ENCODE peak calls at places on chromosomes 6 and 20, in seven cellular contexts. H is IMR-90, R is H1, T is H9, Z is mesendoderm, B is trophoblast cell, E is mesenchymal stem cell. Y is an unnamed sample.

GRCh38 chr6:137927777-137928218 is 60.7 kb downstream of the TNFAIP3 start:
- DNase-seq in H (peak; percentile 53), R (no peak), T (no peak), Z (peak; percentile 26), B (peak; percentile 29), E (peak; percentile 11), Y (no peak)

GRCh38 chr20:40686434-40686882 is 2.6 kb downstream of the MAFB start:
- DNase-seq in H (no peak), R (no peak), T (no peak), Z (no peak), B (no peak), E (no peak), Y (no peak)

GRCh38 chr6:46062312-46062711 is 46.7 kb upstream of the CLIC5 start:
- DNase-seq in H (no peak), R (no peak), T (no peak), Z (no peak), B (peak; percentile 3), E (no peak), Y (no peak)

GRCh38 chr20:57652865-57653545 is 32.8 kb upstream of the ZBP1 start:
- DNase-seq in H (no peak), R (no peak), T (peak; percentile 22), Z (no peak), B (no peak), E (no peak), Y (no peak)

GRCh38 chr6:34065470-34066283 is 80.2 kb downstream of the GRM4 start:
- DNase-seq in H (no peak), R (no peak), T (no peak), Z (no peak), B (no peak), E (no peak), Y (no peak)

GRCh38 chr6:142918339-142919042 is 26.5 kb downstream of the HIVEP2 start:
- DNase-seq in H (no peak), R (no peak), T (no peak), Z (no peak), B (no peak), E (no peak), Y (no peak)

GRCh38 chr20:23358923-23359572 is 2.9 kb upstream of the GZF1 start:
- DNase-seq in H (no peak), R (no peak), T (no peak), Z (no peak), B (no peak), E (no peak), Y (no peak)

GRCh38 chr6:136786708-136787107 is 5.6 kb downstream of the MAP3K5 start:
- DNase-seq in H (no peak), R (no peak), T (no peak), Z (no peak), B (no peak), E (no peak), Y (no peak)

GRCh38 chr20:60258255-60258863 is 300.1 kb downstream of the CDH26 start:
- DNase-seq in H (no peak), R (no peak), T (no peak), Z (no peak), B (no peak), E (no peak), Y (no peak)
- H3K4ac ChIP-seq in H (no peak overlapping the region), R (no peak overlapping the region), T (no peak overlapping the region), Z (no peak overlapping the region), B (no peak overlapping the region), E (no peak overlapping the region), Y (no peak overlapping the region)

DNA sequence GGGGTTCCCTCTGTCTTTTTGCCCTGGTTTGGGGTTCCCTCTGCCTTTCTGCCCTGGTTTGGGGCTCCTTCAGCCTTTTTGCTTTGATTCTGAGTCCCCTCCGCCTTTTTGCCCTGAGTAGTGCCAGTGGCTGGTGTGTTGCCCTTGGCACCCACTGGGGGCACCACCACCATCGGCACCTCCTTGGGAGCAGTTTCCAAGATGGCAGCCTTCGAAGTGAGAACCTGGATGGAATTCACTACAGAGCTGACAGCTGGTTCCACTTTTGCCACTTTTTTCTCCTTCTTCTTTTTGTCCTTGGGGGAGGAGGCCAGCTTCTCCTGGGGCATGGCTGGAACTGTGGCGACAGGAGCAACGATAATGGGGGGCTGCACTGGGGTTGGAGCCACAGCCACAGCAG is 22.2 kb downstream of the RRBP1 start:
- DNase-seq in H (no peak), R (no peak), T (no peak), Z (no peak), B (no peak), E (no peak), Y (no peak)
- H3K4ac ChIP-seq in H (no peak overlapping the region), R (no peak overlapping the region), T (no peak overlapping the region), Z (no peak overlapping the region), B (no peak overlapping the region), E (no peak overlapping the region), Y (no peak overlapping the region)

DNA sequence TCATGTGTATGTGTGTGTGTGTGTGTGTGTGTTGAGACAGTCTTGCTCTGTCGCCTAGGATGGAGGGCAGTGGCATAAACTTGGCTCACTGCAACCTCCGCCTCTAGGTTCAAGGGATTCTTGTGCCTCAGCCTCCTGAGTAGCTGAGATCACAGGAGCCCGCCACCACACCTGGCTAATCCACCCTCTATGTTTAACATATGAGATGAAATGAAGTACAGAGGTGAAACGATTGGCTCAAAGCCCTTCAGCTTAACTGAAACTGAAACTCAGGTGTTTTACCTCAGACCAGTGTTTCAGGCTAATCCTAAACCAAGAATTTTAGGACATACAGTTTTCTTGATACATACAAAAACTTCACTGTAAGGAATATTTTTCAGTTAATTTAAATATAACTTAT is 167.3 kb downstream of the KCNQ5 start:
- DNase-seq in H (no peak), R (no peak), T (no peak), Z (no peak), B (no peak), E (no peak), Y (no peak)
- H3K4ac ChIP-seq in H (peak overlapping the region; percentile 4), R (no peak overlapping the region), T (no peak overlapping the region), Z (no peak overlapping the region), B (no peak overlapping the region), E (no peak overlapping the region), Y (no peak overlapping the region)

GRCh38 chr6:6596929-6597328 is 8.4 kb downstream of the LY86 start:
- DNase-seq in H (no peak), R (no peak), T (no peak), Z (no peak), B (no peak), E (no peak), Y (no peak)

GRCh38 chr6:6595025-6595424 is 6.5 kb downstream of the LY86 start:
- DNase-seq in H (no peak), R (no peak), T (no peak), Z (no peak), B (no peak), E (no peak), Y (no peak)

GRCh38 chr6:6595946-6596345 is 7.4 kb downstream of the LY86 start:
- DNase-seq in H (no peak), R (no peak), T (no peak), Z (no peak), B (no peak), E (no peak), Y (no peak)

GRCh38 chr6:6597682-6598081 is 9.2 kb downstream of the LY86 start:
- DNase-seq in H (no peak), R (no peak), T (no peak), Z (no peak), B (no peak), E (no peak), Y (no peak)

DNA sequence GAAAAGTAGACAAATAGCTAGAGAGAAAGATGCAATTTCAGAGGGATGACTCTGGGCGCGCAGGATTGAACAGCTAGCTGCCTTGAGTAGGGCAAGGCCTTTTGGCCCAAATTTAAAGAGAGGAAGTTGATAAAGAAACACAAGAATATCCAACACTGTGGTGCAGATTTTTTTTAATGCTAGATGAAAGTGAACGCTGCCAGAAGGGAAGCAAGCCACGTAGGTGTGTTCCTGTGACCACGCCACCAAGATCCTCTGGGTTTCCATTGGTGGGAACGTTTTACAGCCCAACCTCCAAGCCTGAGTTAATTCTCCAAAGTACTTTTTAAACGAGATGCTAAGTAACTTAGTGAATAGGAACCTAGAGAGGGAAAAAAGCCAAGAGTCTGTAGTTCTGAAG is 8.0 kb downstream of the LY86 start:
- DNase-seq in H (no peak), R (no peak), T (no peak), Z (no peak), B (no peak), E (no peak), Y (no peak)
- H3K4ac ChIP-seq in H (no peak overlapping the region), R (no peak overlapping the region), T (no peak overlapping the region), Z (no peak overlapping the region), B (no peak overlapping the region), E (no peak overlapping the region), Y (no peak overlapping the region)

DNA sequence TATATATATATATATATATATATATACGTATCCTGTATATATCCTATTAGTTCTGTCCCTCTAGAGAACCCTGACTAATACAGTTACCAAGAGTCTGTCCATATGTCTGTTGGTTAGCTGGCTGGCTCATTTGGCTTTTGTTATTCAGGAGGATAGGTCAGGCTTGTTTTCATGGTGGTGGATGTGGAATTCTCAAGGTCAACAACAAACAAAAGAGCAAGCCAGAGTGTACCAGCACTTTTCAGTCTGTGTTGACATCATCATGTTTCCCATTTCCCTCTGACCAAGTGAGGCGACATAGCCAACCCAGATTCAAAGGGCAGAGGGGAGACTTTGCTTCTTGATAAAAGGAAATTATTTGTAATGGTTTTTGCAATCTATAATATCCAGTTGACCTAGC is 88.5 kb upstream of the PTCHD4 start:
- DNase-seq in H (no peak), R (no peak), T (no peak), Z (no peak), B (no peak), E (no peak), Y (no peak)
- H3K4ac ChIP-seq in H (no peak overlapping the region), R (no peak overlapping the region), T (no peak overlapping the region), Z (no peak overlapping the region), B (no peak overlapping the region), E (no peak overlapping the region), Y (no peak overlapping the region)

DNA sequence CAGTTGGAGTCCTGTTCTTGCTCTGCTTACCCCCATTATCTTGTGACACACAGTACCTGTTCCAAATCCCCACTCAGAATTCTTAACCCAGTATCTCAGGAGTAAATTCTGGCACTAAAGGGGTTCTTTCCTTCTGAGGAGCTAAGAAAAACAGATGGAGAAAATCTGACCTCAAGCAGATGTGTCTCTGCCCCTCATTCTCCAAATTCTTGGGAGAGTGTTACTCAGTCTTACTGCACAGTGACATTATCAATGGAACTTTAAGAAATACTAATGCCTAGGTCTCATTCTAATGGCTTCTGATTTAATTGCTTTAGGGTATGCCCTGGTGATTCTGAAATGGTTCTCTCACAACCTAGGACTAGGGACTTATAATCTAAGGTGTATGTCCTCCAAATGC is 40.6 kb upstream of the PTPRK start:
- DNase-seq in H (no peak), R (no peak), T (no peak), Z (no peak), B (no peak), E (no peak), Y (no peak)
- H3K4ac ChIP-seq in H (no peak overlapping the region), R (no peak overlapping the region), T (no peak overlapping the region), Z (no peak overlapping the region), B (no peak overlapping the region), E (no peak overlapping the region), Y (no peak overlapping the region)